ENCODE peak calls at places on chromosomes 7 and 10, in five cellular contexts. F, H, U, W and T are unnamed samples.

GRCh38 chr10:95309958-95310357 is 19.2 kb upstream of the PDLIM1 start:
- DNase-seq in H (no peak), W (no peak), U (no peak), F (no peak), T (no peak)

GRCh38 chr10:68235111-68235510 is 3.2 kb upstream of the ATOH7 start:
- DNase-seq in W (no peak), U (no peak), H (no peak), F (no peak), T (no peak)

GRCh38 chr10:8499312-8499711 is 444.8 kb downstream of the GATA3 start:
- DNase-seq in H (no peak), W (no peak), U (no peak), F (no peak), T (no peak)

GRCh38 chr7:129877146-129877792 is 75.5 kb downstream of the UBE2H start:
- DNase-seq in H (peak), F (no peak), U (no peak), W (no peak), T (no peak)

GRCh38 chr7:66505531-66506451 is 122.9 kb upstream of the KCTD7 start:
- DNase-seq in H (no peak), U (no peak), W (no peak), F (no peak), T (no peak)

GRCh38 chr7:156816943-156817572 is 75.9 kb downstream of the LMBR1 start:
- DNase-seq in H (peak), F (peak), W (no peak), U (no peak), T (no peak)

GRCh38 chr10:4407783-4408182 is 418.2 kb upstream of the AKR1E2 start:
- DNase-seq in W (peak), U (no peak), F (peak), H (peak), T (no peak)

GRCh38 chr10:43728425-43728824 is 79.7 kb upstream of the ZNF32 start:
- DNase-seq in W (no peak), H (no peak), U (no peak), F (no peak), T (no peak)

GRCh38 chr10:124657806-124658205 is 86.4 kb downstream of the FAM53B start:
- DNase-seq in W (no peak), F (peak), U (no peak), H (peak), T (no peak)

GRCh38 chr10:102422586-102423129 is 2.0 kb downstream of the FBXL15 start:
- DNase-seq in F (peak), W (peak), U (no peak), H (peak), T (peak)

GRCh38 chr7:80807166-80807900 is 111.5 kb downstream of the SEMA3C start:
- DNase-seq in U (no peak), W (no peak), F (no peak), H (peak), T (no peak)

GRCh38 chr7:151843181-151843580 is 33.7 kb downstream of the PRKAG2 start:
- DNase-seq in H (peak), F (peak), W (no peak), U (no peak), T (no peak)

GRCh38 chr7:17121671-17122070 is 176.8 kb upstream of the AHR start:
- DNase-seq in F (no peak), U (no peak), H (no peak), W (no peak), T (no peak)

GRCh38 chr10:128130051-128130450 is 3.8 kb upstream of the MKI67 start:
- DNase-seq in W (no peak), U (no peak), H (peak), F (peak), T (no peak)

GRCh38 chr7:114711244-114711643 is 210.7 kb upstream of the MDFIC start:
- DNase-seq in F (no peak), U (no peak), H (no peak), W (no peak), T (no peak)

GRCh38 chr10:30529373-30529998 is 95.5 kb downstream of the MAP3K8 start:
- DNase-seq in F (no peak), W (no peak), U (no peak), H (no peak), T (peak)

DNA sequence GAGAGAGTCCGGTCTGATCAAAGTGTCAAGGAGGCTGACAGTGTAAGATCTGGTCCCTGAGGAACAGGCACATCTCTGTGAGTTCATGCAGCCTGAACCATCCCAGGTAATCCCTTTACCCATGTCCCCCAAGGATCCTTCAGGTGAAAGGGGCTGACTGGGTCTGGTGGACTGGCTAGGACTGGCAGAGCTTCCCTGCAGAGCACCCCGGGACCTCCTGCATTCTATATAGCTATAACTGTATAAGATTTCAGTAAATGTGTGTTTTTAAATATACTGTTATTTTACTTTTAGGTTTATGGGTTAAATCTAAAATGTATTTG is 246.8 kb downstream of the ELMO1 start:
- DNase-seq in W (no peak), H (no peak), F (no peak), U (no peak), T (no peak)
- TF ChIP-seq CTCF in W (peak), H (no peak), F (no peak), U (no peak), T (no peak)

DNA sequence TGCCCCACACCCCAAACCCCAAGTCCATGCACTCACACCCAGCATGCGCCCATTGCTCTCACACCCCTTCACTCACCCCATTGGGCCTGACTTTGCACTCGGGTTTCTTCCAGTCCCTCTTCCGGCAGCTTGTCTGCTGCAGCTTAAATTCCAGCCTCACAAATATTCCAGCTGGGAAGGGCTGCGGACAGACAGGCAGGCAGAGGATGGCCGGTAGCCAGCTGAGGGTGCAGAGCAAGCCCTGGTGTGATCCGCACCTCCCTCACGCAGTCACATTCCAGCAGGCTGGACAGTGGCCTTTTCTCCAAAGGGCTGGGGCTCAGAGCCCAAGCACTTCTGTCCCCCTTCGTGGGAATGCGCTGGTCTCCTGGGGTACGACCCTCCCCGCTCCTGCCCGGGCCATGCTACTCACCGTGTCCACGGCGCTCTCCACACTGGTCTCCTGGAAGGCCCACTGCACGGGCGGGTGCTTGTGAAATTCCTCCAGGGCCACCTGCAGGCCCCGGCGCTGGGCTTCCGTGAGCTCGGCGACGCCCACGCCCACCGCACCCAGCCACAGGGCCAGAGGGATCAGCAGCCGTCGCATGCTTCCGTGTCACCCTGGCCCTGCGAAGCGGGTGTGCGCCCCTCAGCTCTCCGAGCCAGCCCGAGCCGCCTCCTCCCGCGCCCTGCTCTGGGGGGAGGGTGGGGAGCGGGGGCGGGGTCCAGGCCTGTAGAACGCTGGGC is 1.2 kb downstream of the RARRES2 start:
- DNase-seq in F (peak), U (no peak), W (no peak), H (peak), T (no peak)
- H3K4me3 ChIP-seq in F (peak), U (peak), W (no peak), H (peak), T (peak)

DNA sequence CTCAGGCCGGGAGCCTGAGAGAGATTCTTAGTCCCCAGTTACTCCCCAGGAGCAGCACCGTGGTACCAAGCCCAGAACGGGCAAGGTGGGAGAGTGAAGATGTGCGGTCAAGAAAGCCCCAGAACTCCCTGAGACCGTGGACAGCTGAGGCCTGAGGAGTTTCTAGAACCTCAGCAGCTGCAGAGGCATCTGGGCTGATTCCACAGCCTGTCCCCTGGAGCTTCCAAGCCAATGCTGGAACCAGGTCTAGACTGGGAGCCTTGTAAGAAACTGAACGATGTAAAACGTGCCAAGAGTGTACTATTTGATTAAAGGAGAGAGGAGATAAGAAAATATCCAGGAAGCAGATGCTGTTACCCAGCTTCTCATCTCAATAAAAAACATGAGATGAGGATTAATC is 366.3 kb downstream of the TNS3 start:
- DNase-seq in U (no peak), F (no peak), W (no peak), H (no peak), T (no peak)
- TF ChIP-seq CTCF in U (no peak), F (no peak), W (no peak), H (no peak), T (no peak)

GRCh38 chr7:29471444-29472138 is 92.0 kb upstream of the PRR15 start:
- DNase-seq in W (peak), H (no peak), F (no peak), U (no peak), T (no peak)
- H3K4me3 ChIP-seq in W (no peak), H (no peak), F (no peak), U (no peak), T (no peak)